ENCODE peak calls at places on chromosomes 3 and 15, in six cellular contexts. S is EH, F is C1 segment of cervical spinal cord, X is HuH-7.5, M is SK-N-DZ, E is IMR-90. K is an unnamed sample.

GRCh38 chr15:101773496-101774100 is 29.7 kb upstream of the OR4F6 start:
- DNase-seq in F (no peak), S (no peak), M (no peak), E (no peak), X (peak), K (no peak)

GRCh38 chr15:22257047-22257667 is 176.8 kb downstream of the OR4M2 start:
- DNase-seq in X (no peak), E (no peak), F (no peak), M (no peak), S (no peak), K (no peak)

GRCh38 chr3:194671511-194671899 is 486 bp downstream of the LSG1 start:
- DNase-seq in E (peak), X (no peak), M (peak), S (peak), F (no peak), K (peak)

GRCh38 chr15:70504305-70504951 is 258.9 kb downstream of the UACA start:
- DNase-seq in S (peak), M (peak), F (no peak), X (no peak), E (peak), K (peak)

GRCh38 chr3:102113421-102114041 is 264.2 kb downstream of the NFKBIZ start:
- DNase-seq in F (no peak), E (peak), M (peak), S (no peak), X (peak), K (no peak)

GRCh38 chr15:34031987-34032760 is 6.8 kb downstream of the AVEN start:
- DNase-seq in X (no peak), F (no peak), E (no peak), M (no peak), S (no peak), K (no peak)

GRCh38 chr3:140234256-140234655 is 299.3 kb downstream of the CLSTN2 start:
- DNase-seq in F (no peak), S (no peak), M (no peak), E (no peak), X (no peak), K (peak)

GRCh38 chr15:32844118-32844711 is 126.4 kb downstream of the GREM1 start:
- DNase-seq in M (peak), F (no peak), E (peak), S (peak), X (peak), K (peak)

GRCh38 chr3:192675958-192676649 is 51.2 kb downstream of the FGF12 start:
- DNase-seq in M (no peak), S (no peak), F (no peak), X (no peak), E (no peak), K (peak)

GRCh38 chr3:139267300-139268246 is 76.2 kb upstream of the MRPS22 start:
- DNase-seq in F (no peak), S (no peak), X (no peak), M (no peak), E (no peak), K (no peak)

GRCh38 chr15:48616216-48616615 is 29.3 kb downstream of the FBN1 start:
- DNase-seq in S (peak), M (no peak), E (peak), F (no peak), X (no peak), K (no peak)

GRCh38 chr3:127839099-127839498 is 16.8 kb upstream of the MGLL start:
- DNase-seq in X (no peak), S (no peak), F (no peak), E (no peak), M (no peak), K (no peak)

GRCh38 chr3:9384141-9384828 is 13.1 kb upstream of the SETD5 start:
- DNase-seq in X (no peak), M (no peak), F (no peak), E (peak), S (peak), K (no peak)

GRCh38 chr15:75349851-75350588 is 3.2 kb downstream of the NEIL1 start:
- DNase-seq in S (no peak), F (no peak), E (no peak), X (no peak), M (no peak), K (peak)

GRCh38 chr15:71658827-71659729 is 151.3 kb upstream of the NR2E3 start:
- DNase-seq in S (no peak), E (no peak), X (no peak), F (no peak), M (no peak), K (no peak)

GRCh38 chr3:141686477-141687280 is 51.4 kb upstream of the RNF7 start:
- DNase-seq in S (peak), E (peak), X (no peak), F (peak), M (no peak), K (peak)

GRCh38 chr3:17770682-17771081 is 28.3 kb upstream of the TBC1D5 start:
- DNase-seq in X (no peak), S (no peak), E (no peak), M (no peak), F (no peak), K (no peak)

GRCh38 chr15:58396181-58396580 is 35.6 kb upstream of the LIPC start:
- DNase-seq in S (peak), M (no peak), E (peak), X (no peak), F (no peak), K (peak)

GRCh38 chr15:78322243-78322642 is 17.9 kb upstream of the CRABP1 start:
- DNase-seq in S (peak), X (no peak), F (no peak), E (peak), M (peak), K (peak)

GRCh38 chr15:29612096-29612495 is 210.2 kb downstream of the TJP1 start:
- DNase-seq in F (no peak), X (no peak), S (peak), E (peak), M (no peak), K (peak)

GRCh38 chr15:71634820-71635219 is 175.5 kb upstream of the NR2E3 start:
- DNase-seq in X (no peak), F (no peak), E (no peak), M (no peak), S (peak), K (peak)

GRCh38 chr3:143511174-143511879 is 336.9 kb downstream of the SLC9A9 start:
- DNase-seq in E (no peak), M (no peak), X (no peak), S (no peak), F (no peak), K (no peak)

GRCh38 chr15:99683000-99683670 is 50.1 kb downstream of the LYSMD4 start:
- DNase-seq in S (peak), X (no peak), E (peak), M (no peak), F (no peak), K (peak)

GRCh38 chr3:133991637-133992036 is 38.1 kb downstream of the SLCO2A1 start:
- DNase-seq in F (no peak), S (peak), E (no peak), X (no peak), M (no peak), K (peak)

GRCh38 chr3:29186131-29186599 is 94.7 kb upstream of the RBMS3 start:
- DNase-seq in E (peak), F (no peak), S (peak), M (no peak), X (no peak), K (peak)

GRCh38 chr3:140164922-140165590 is 230.1 kb downstream of the CLSTN2 start:
- DNase-seq in X (no peak), E (no peak), S (peak), F (no peak), M (no peak), K (no peak)

GRCh38 chr3:30122359-30122758 is 484.0 kb upstream of the TGFBR2 start:
- DNase-seq in F (no peak), E (no peak), S (no peak), X (no peak), M (no peak), K (no peak)

GRCh38 chr15:85030301-85031049 is 48.8 kb downstream of the PDE8A start:
- DNase-seq in E (peak), F (no peak), M (no peak), X (no peak), S (peak), K (peak)

GRCh38 chr15:42348083-42348482 is 11.2 kb upstream of the CAPN3 start:
- DNase-seq in F (no peak), X (no peak), S (peak), M (no peak), E (peak), K (peak)

GRCh38 chr3:174857301-174857700 is 1.8 kb upstream of the NAALADL2 start:
- DNase-seq in M (no peak), S (no peak), F (no peak), X (no peak), E (no peak), K (no peak)

GRCh38 chr15:35863655-35864054 is 317.7 kb upstream of the DPH6 start:
- DNase-seq in X (no peak), M (no peak), E (no peak), S (no peak), F (no peak), K (no peak)

GRCh38 chr3:52552089-52552488 is 15.7 kb downstream of the UQCC5 start:
- DNase-seq in S (peak), M (no peak), E (no peak), F (no peak), X (no peak), K (no peak)

GRCh38 chr3:172317984-172318383 is 130.3 kb downstream of the GHSR start:
- DNase-seq in X (no peak), M (peak), E (peak), F (no peak), S (peak), K (peak)

K was measured in RPMI7951.